ENCODE peak calls at places on chromosomes 2 and 18, in seven cellular contexts. M, W, V, H, F, I and C are unnamed samples.

GRCh38 chr2:159879061-159879604 is 81.1 kb upstream of the CD302 start:
- DNase-seq in F (peak), M (no peak), W (no peak), V (no peak), I (peak), H (no peak), C (no peak)

GRCh38 chr2:176514805-176515500 is 245.7 kb downstream of the MTX2 start:
- DNase-seq in V (no peak), I (no peak), F (no peak), H (no peak), W (no peak), M (no peak), C (no peak)

GRCh38 chr2:140178224-140178623 is 1398.0 kb upstream of the NXPH2 start:
- DNase-seq in H (no peak), W (no peak), M (no peak), V (no peak), I (no peak), F (no peak), C (no peak)

GRCh38 chr18:22342625-22343024 is 75.1 kb downstream of the CTAGE1 start:
- DNase-seq in I (no peak), W (no peak), H (no peak), F (no peak), V (no peak), M (no peak), C (no peak)

GRCh38 chr18:48838166-48838775 is 112.5 kb downstream of the SMAD7 start:
- DNase-seq in W (no peak), V (no peak), F (no peak), H (no peak), I (no peak), M (no peak), C (no peak)

GRCh38 chr2:241902357-241902991 is 32.9 kb downstream of the RTP5 start:
- DNase-seq in W (no peak), F (no peak), M (no peak), V (no peak), H (no peak), I (no peak), C (peak)

GRCh38 chr2:191318729-191319078 is 73.5 kb downstream of the MYO1B start:
- DNase-seq in H (no peak), M (no peak), W (peak), I (no peak), V (no peak), F (no peak), C (no peak)

GRCh38 chr2:152566034-152566727 is 151.1 kb downstream of the PRPF40A start:
- DNase-seq in H (no peak), F (no peak), I (peak), M (no peak), V (no peak), W (no peak), C (no peak)

GRCh38 chr2:14385043-14385442 is 247.5 kb upstream of the LRATD1 start:
- DNase-seq in M (no peak), V (no peak), W (no peak), I (peak), F (no peak), H (no peak), C (no peak)

GRCh38 chr2:61263848-61264247 is 101.9 kb downstream of the C2orf74 start:
- DNase-seq in M (no peak), W (no peak), I (no peak), V (no peak), H (no peak), F (no peak), C (no peak)

GRCh38 chr2:69579561-69579960 is 64.0 kb downstream of the AAK1 start:
- DNase-seq in F (no peak), V (no peak), M (no peak), W (no peak), I (no peak), H (no peak), C (no peak)

GRCh38 chr2:29238497-29238896 is 123.3 kb downstream of the CLIP4 start:
- DNase-seq in F (peak), H (peak), I (peak), M (no peak), V (no peak), W (peak), C (no peak)

GRCh38 chr2:239177325-239177724 is 223.5 kb downstream of the HDAC4 start:
- DNase-seq in M (no peak), V (no peak), F (no peak), H (peak), W (no peak), I (no peak), C (peak)

GRCh38 chr2:190255668-190256067 is 64.0 kb downstream of the HIBCH start:
- DNase-seq in H (no peak), M (no peak), V (no peak), W (no peak), F (no peak), I (no peak), C (no peak)

GRCh38 chr2:239523944-239524310 is 123.1 kb upstream of the HDAC4 start:
- DNase-seq in F (no peak), V (no peak), H (no peak), I (no peak), W (no peak), M (no peak), C (no peak)

GRCh38 chr2:120423167-120423943 is 77.4 kb downstream of the INHBB start:
- DNase-seq in M (no peak), F (no peak), V (no peak), H (no peak), W (no peak), I (no peak), C (no peak)

GRCh38 chr2:48356701-48357322 is 173.1 kb upstream of the STON1 start:
- DNase-seq in I (peak), W (no peak), F (peak), M (no peak), H (no peak), V (peak), C (no peak)

GRCh38 chr18:47775961-47776360 is 154.5 kb downstream of the SMAD2 start:
- DNase-seq in M (no peak), W (peak), I (peak), H (no peak), F (no peak), V (no peak), C (no peak)

GRCh38 chr2:157751462-157752058 is 122.9 kb upstream of the ACVR1C start:
- DNase-seq in I (peak), F (no peak), V (peak), W (no peak), H (no peak), M (no peak), C (no peak)

GRCh38 chr18:48723837-48724236 is 185.0 kb downstream of the CTIF start:
- DNase-seq in F (no peak), H (no peak), V (no peak), M (no peak), I (peak), W (no peak), C (no peak)

GRCh38 chr18:59916746-59917145 is 16.9 kb downstream of the PMAIP1 start:
- DNase-seq in V (no peak), I (no peak), H (no peak), F (no peak), M (no peak), W (no peak), C (no peak)

GRCh38 chr2:167114018-167114417 is 225.7 kb downstream of the XIRP2 start:
- DNase-seq in F (no peak), V (no peak), W (peak), H (no peak), M (no peak), I (no peak), C (no peak)

GRCh38 chr2:1170241-1170640 is 219.6 kb downstream of the SNTG2 start:
- DNase-seq in F (no peak), H (no peak), V (no peak), M (no peak), I (no peak), W (no peak), C (no peak)

GRCh38 chr2:237190958-237191692 is 105.4 kb downstream of the COPS8 start:
- DNase-seq in V (no peak), M (no peak), I (no peak), H (peak), W (no peak), F (no peak), C (no peak)

GRCh38 chr2:120495586-120495985 is 149.7 kb downstream of the INHBB start:
- DNase-seq in H (no peak), I (no peak), V (no peak), M (no peak), F (no peak), W (no peak), C (no peak)

GRCh38 chr2:4715065-4715464 is 977.1 kb upstream of the SOX11 start:
- DNase-seq in M (no peak), I (no peak), H (no peak), F (no peak), W (peak), V (no peak), C (no peak)

GRCh38 chr2:153145470-153145869 is 333.1 kb downstream of the RPRM start:
- DNase-seq in W (no peak), F (no peak), V (no peak), H (no peak), M (no peak), I (no peak), C (no peak)

GRCh38 chr2:98894331-98895000 is 41.6 kb downstream of the CRACDL start:
- DNase-seq in M (no peak), W (no peak), H (no peak), I (no peak), V (no peak), F (no peak), C (no peak)

GRCh38 chr18:26696318-26696717 is 148.0 kb upstream of the KCTD1 start:
- DNase-seq in F (no peak), I (no peak), V (no peak), H (no peak), M (no peak), W (no peak), C (no peak)

GRCh38 chr2:41710944-41711343 is 336.9 kb upstream of the PKDCC start:
- DNase-seq in V (no peak), F (no peak), H (no peak), M (no peak), W (no peak), I (no peak), C (no peak)

GRCh38 chr2:25831744-25832449 is 46.4 kb downstream of the ASXL2 start:
- DNase-seq in W (no peak), I (no peak), M (no peak), H (no peak), V (no peak), F (no peak), C (no peak)

GRCh38 chr2:9641641-9642040 is 10.8 kb upstream of the YWHAQ start:
- DNase-seq in H (no peak), F (no peak), M (no peak), W (no peak), I (peak), V (no peak), C (no peak)

GRCh38 chr2:88125924-88126771 is 1.7 kb downstream of the FABP1 start:
- DNase-seq in I (no peak), M (no peak), F (no peak), H (no peak), V (no peak), W (no peak), C (no peak)

GRCh38 chr2:229300814-229301213 is 29.7 kb upstream of the PID1 start:
- DNase-seq in H (no peak), W (no peak), M (no peak), I (no peak), F (no peak), V (no peak), C (no peak)

GRCh38 chr18:45962866-45963265 is 4.3 kb downstream of the EPG5 start:
- DNase-seq in F (no peak), W (no peak), M (no peak), H (no peak), I (no peak), V (no peak), C (no peak)

GRCh38 chr2:176997074-176997791 is 215.4 kb upstream of the HNRNPA3 start:
- DNase-seq in H (no peak), I (peak), M (no peak), V (no peak), W (no peak), F (peak), C (no peak)

GRCh38 chr2:168169097-168169745 is 78.2 kb downstream of the STK39 start:
- DNase-seq in F (no peak), W (no peak), V (no peak), I (no peak), H (no peak), M (no peak), C (no peak)